ENCODE peak calls at places on chromosomes 2 and 18, in ten cellular contexts. Z, C, A, T, V, E, D, X, B and N are unnamed samples.

GRCh38 chr2:40625849-40626248 is 174.0 kb upstream of the SLC8A1 start:
- DNase-seq in Z (no peak), C (no peak), A (peak), T (peak), V (no peak), E (no peak), D (no peak), X (no peak), B (no peak), N (no peak)

GRCh38 chr18:39318462-39318861 is 1752.9 kb upstream of the CELF4 start:
- DNase-seq in Z (no peak), C (no peak), A (no peak), T (no peak), V (no peak), E (no peak), D (no peak), X (no peak), B (no peak), N (no peak)

GRCh38 chr2:5391361-5391760 is 300.8 kb upstream of the SOX11 start:
- DNase-seq in Z (peak), C (no peak), A (no peak), T (no peak), V (no peak), E (no peak), D (no peak), X (no peak), B (no peak), N (no peak)

GRCh38 chr2:21676676-21677075 is 552.9 kb downstream of the TDRD15 start:
- DNase-seq in Z (no peak), C (no peak), A (no peak), T (peak), V (no peak), E (no peak), D (no peak), X (no peak), B (no peak), N (no peak)

GRCh38 chr2:10246370-10246769 is 56.3 kb upstream of the HPCAL1 start:
- DNase-seq in Z (no peak), C (no peak), A (no peak), T (no peak), V (no peak), E (no peak), D (no peak), X (no peak), B (no peak), N (no peak)

GRCh38 chr18:40159141-40160017 is 1795.7 kb upstream of the PIK3C3 start:
- DNase-seq in Z (no peak), C (peak), A (no peak), T (peak), V (no peak), E (peak), D (no peak), X (no peak), B (peak), N (peak)

GRCh38 chr2:239855863-239856587 is 169.1 kb downstream of the NDUFA10 start:
- DNase-seq in Z (no peak), C (no peak), A (no peak), T (no peak), V (no peak), E (no peak), D (no peak), X (no peak), B (no peak), N (no peak)

GRCh38 chr2:63993871-63994270 is 25.4 kb downstream of the VPS54 start:
- DNase-seq in Z (no peak), C (no peak), A (no peak), T (no peak), V (peak), E (no peak), D (no peak), X (no peak), B (no peak), N (no peak)

GRCh38 chr2:128395640-128396499 is 77.2 kb upstream of the HS6ST1 start:
- DNase-seq in Z (no peak), C (no peak), A (no peak), T (peak), V (no peak), E (no peak), D (no peak), X (no peak), B (no peak), N (no peak)

GRCh38 chr18:52670903-52671302 is 330.9 kb downstream of the DCC start:
- DNase-seq in Z (no peak), C (no peak), A (peak), T (peak), V (no peak), E (peak), D (no peak), X (no peak), B (peak), N (no peak)

GRCh38 chr18:10062292-10062940 is 148.6 kb downstream of the VAPA start:
- DNase-seq in Z (no peak), C (no peak), A (no peak), T (peak), V (no peak), E (no peak), D (no peak), X (no peak), B (no peak), N (no peak)

GRCh38 chr2:150127271-150127990 is 360.0 kb downstream of the RND3 start:
- DNase-seq in Z (no peak), C (no peak), A (no peak), T (no peak), V (no peak), E (no peak), D (no peak), X (no peak), B (no peak), N (no peak)

GRCh38 chr18:54294274-54294673 is 25.0 kb downstream of the POLI start:
- DNase-seq in Z (no peak), C (no peak), A (no peak), T (no peak), V (no peak), E (no peak), D (no peak), X (no peak), B (no peak), N (no peak)

GRCh38 chr18:8162797-8163196 is 446.4 kb upstream of the RAB12 start:
- DNase-seq in Z (no peak), C (peak), A (no peak), T (no peak), V (no peak), E (no peak), D (no peak), X (no peak), B (no peak), N (no peak)

GRCh38 chr2:14524803-14525080 is 107.8 kb upstream of the LRATD1 start:
- DNase-seq in Z (no peak), C (no peak), A (no peak), T (peak), V (no peak), E (no peak), D (no peak), X (no peak), B (no peak), N (no peak)

GRCh38 chr2:162244559-162245031 is 1.4 kb upstream of the FAP start:
- DNase-seq in Z (no peak), C (no peak), A (peak), T (peak), V (no peak), E (no peak), D (no peak), X (no peak), B (no peak), N (no peak)

GRCh38 chr2:66569321-66569851 is 134.5 kb downstream of the MEIS1 start:
- DNase-seq in Z (no peak), C (peak), A (no peak), T (peak), V (no peak), E (no peak), D (no peak), X (no peak), B (no peak), N (peak)

GRCh38 chr2:233953106-233953801 is 36.1 kb downstream of the TRPM8 start:
- DNase-seq in Z (no peak), C (no peak), A (no peak), T (no peak), V (no peak), E (no peak), D (no peak), X (no peak), B (no peak), N (no peak)

GRCh38 chr2:219522111-219523030 is 8.1 kb downstream of the ASIC4 start:
- DNase-seq in Z (no peak), C (peak), A (peak), T (peak), V (no peak), E (no peak), D (peak), X (no peak), B (no peak), N (no peak)

GRCh38 chr2:215461836-215462532 is 26.1 kb upstream of the FN1 start:
- DNase-seq in Z (no peak), C (no peak), A (no peak), T (peak), V (no peak), E (no peak), D (no peak), X (no peak), B (no peak), N (no peak)

GRCh38 chr2:186496401-186496800 is 10.3 kb downstream of the ZC3H15 start:
- DNase-seq in Z (no peak), C (no peak), A (no peak), T (no peak), V (no peak), E (no peak), D (no peak), X (no peak), B (no peak), N (no peak)

GRCh38 chr2:132915812-132916211 is 245.8 kb upstream of the LYPD1 start:
- DNase-seq in Z (no peak), C (no peak), A (no peak), T (no peak), V (no peak), E (no peak), D (no peak), X (no peak), B (no peak), N (no peak)